ENCODE peak calls at places on chromosomes 1 and 21, in four cellular contexts. One of them, this sample, is unnamed.

GRCh38 chr1:227396539-227397355 is 78.5 kb upstream of the CDC42BPA start:
- DNase-seq in endothelial cell: no peak
- DNase-seq in HS-27A: peak
- DNase-seq in NCI-H2081: no peak
- DNase-seq in this sample: no peak

GRCh38 chr1:89911186-89911976 is 83.5 kb upstream of the ZNF326 start:
- DNase-seq in NCI-H2081: no peak
- DNase-seq in endothelial cell: no peak
- DNase-seq in HS-27A: peak
- DNase-seq in this sample: no peak

GRCh38 chr1:23824711-23825075 is 536 bp downstream of the HMGCL start:
- DNase-seq in NCI-H2081: no peak
- DNase-seq in HS-27A: no peak
- DNase-seq in endothelial cell: no peak
- DNase-seq in this sample: no peak

GRCh38 chr21:40466893-40467483 is 380.0 kb downstream of the DSCAM start:
- DNase-seq in NCI-H2081: no peak
- DNase-seq in endothelial cell: no peak
- DNase-seq in HS-27A: no peak
- DNase-seq in this sample: no peak

GRCh38 chr1:225819346-225820192 is 9.6 kb downstream of the EPHX1 start:
- DNase-seq in endothelial cell: no peak
- DNase-seq in NCI-H2081: no peak
- DNase-seq in HS-27A: no peak
- DNase-seq in this sample: no peak

GRCh38 chr1:65503427-65503826 is 83.0 kb downstream of the LEPR start:
- DNase-seq in HS-27A: no peak
- DNase-seq in NCI-H2081: no peak
- DNase-seq in endothelial cell: no peak
- DNase-seq in this sample: no peak

GRCh38 chr1:64410217-64410616 is 59.7 kb upstream of the CACHD1 start:
- DNase-seq in HS-27A: no peak
- DNase-seq in endothelial cell: no peak
- DNase-seq in NCI-H2081: no peak
- DNase-seq in this sample: no peak

GRCh38 chr1:26023826-26024225 is 2.3 kb downstream of the EXTL1 start:
- DNase-seq in NCI-H2081: no peak
- DNase-seq in endothelial cell: no peak
- DNase-seq in HS-27A: no peak
- DNase-seq in this sample: no peak

GRCh38 chr1:205739348-205740160 is 10.4 kb downstream of the NUCKS1 start:
- DNase-seq in HS-27A: no peak
- DNase-seq in endothelial cell: no peak
- DNase-seq in NCI-H2081: no peak
- DNase-seq in this sample: no peak

GRCh38 chr1:115433483-115433882 is 95.4 kb upstream of the NGF start:
- DNase-seq in NCI-H2081: no peak
- DNase-seq in HS-27A: no peak
- DNase-seq in endothelial cell: no peak
- DNase-seq in this sample: no peak

GRCh38 chr21:35045539-35046222 is 3.4 kb downstream of the RUNX1 start:
- DNase-seq in HS-27A: no peak
- DNase-seq in NCI-H2081: no peak
- DNase-seq in endothelial cell: no peak
- DNase-seq in this sample: no peak

GRCh38 chr1:21126324-21126723 is 50.4 kb downstream of the EIF4G3 start:
- DNase-seq in NCI-H2081: no peak
- DNase-seq in HS-27A: no peak
- DNase-seq in endothelial cell: no peak
- DNase-seq in this sample: peak

GRCh38 chr1:228003461-228004330 is 3.1 kb upstream of the WNT3A start:
- DNase-seq in HS-27A: no peak
- DNase-seq in endothelial cell: no peak
- DNase-seq in NCI-H2081: no peak
- DNase-seq in this sample: no peak

GRCh38 chr1:24283326-24284155 is 35.6 kb upstream of the GRHL3 start:
- DNase-seq in NCI-H2081: no peak
- DNase-seq in endothelial cell: no peak
- DNase-seq in HS-27A: peak
- DNase-seq in this sample: no peak

GRCh38 chr1:31626451-31627202 is 9.1 kb downstream of the HCRTR1 start:
- DNase-seq in NCI-H2081: no peak
- DNase-seq in HS-27A: no peak
- DNase-seq in endothelial cell: no peak
- DNase-seq in this sample: no peak

GRCh38 chr1:229003233-229004031 is 267.5 kb upstream of the RAB4A start:
- DNase-seq in endothelial cell: no peak
- DNase-seq in NCI-H2081: no peak
- DNase-seq in HS-27A: no peak
- DNase-seq in this sample: peak

GRCh38 chr1:68104155-68104554 is 53.7 kb upstream of the DIRAS3 start:
- DNase-seq in NCI-H2081: no peak
- DNase-seq in HS-27A: no peak
- DNase-seq in endothelial cell: no peak
- DNase-seq in this sample: no peak

GRCh38 chr1:6785318-6785712 is at the start of gene CAMTA1:
- DNase-seq in NCI-H2081: no peak
- DNase-seq in endothelial cell: no peak
- DNase-seq in HS-27A: no peak
- DNase-seq in this sample: no peak

GRCh38 chr1:168138134-168138533 is 1.4 kb upstream of the GPR161 start:
- DNase-seq in NCI-H2081: no peak
- DNase-seq in HS-27A: no peak
- DNase-seq in endothelial cell: no peak
- DNase-seq in this sample: no peak

GRCh38 chr21:45542667-45543370 is 579 bp upstream of the SLC19A1 start:
- DNase-seq in NCI-H2081: no peak
- DNase-seq in endothelial cell: peak
- DNase-seq in HS-27A: no peak
- DNase-seq in this sample: no peak

GRCh38 chr21:42853621-42854020 is 25.7 kb downstream of the WDR4 start:
- DNase-seq in NCI-H2081: no peak
- DNase-seq in HS-27A: no peak
- DNase-seq in endothelial cell: no peak
- DNase-seq in this sample: no peak

GRCh38 chr1:67489643-67490042 is 59.4 kb upstream of the SERBP1 start:
- DNase-seq in endothelial cell: no peak
- DNase-seq in HS-27A: no peak
- DNase-seq in NCI-H2081: no peak
- DNase-seq in this sample: no peak

GRCh38 chr1:54409156-54410142 is 3.3 kb upstream of the SSBP3 start:
- DNase-seq in NCI-H2081: no peak
- DNase-seq in endothelial cell: no peak
- DNase-seq in HS-27A: no peak
- DNase-seq in this sample: no peak

GRCh38 chr1:13450204-13450603 is 40.0 kb downstream of the PRAMEF20 start:
- DNase-seq in HS-27A: no peak
- DNase-seq in endothelial cell: no peak
- DNase-seq in NCI-H2081: no peak
- DNase-seq in this sample: no peak

GRCh38 chr1:31591425-31592093 is 15.2 kb downstream of the TINAGL1 start:
- DNase-seq in HS-27A: peak
- DNase-seq in NCI-H2081: no peak
- DNase-seq in endothelial cell: no peak
- DNase-seq in this sample: no peak

GRCh38 chr1:226663327-226663704 is 75.8 kb downstream of the ITPKB start:
- DNase-seq in endothelial cell: no peak
- DNase-seq in HS-27A: no peak
- DNase-seq in NCI-H2081: no peak
- DNase-seq in this sample: no peak

GRCh38 chr1:39732730-39733129 is 6.0 kb upstream of the PPIE start:
- DNase-seq in NCI-H2081: no peak
- DNase-seq in HS-27A: no peak
- DNase-seq in endothelial cell: no peak
- DNase-seq in this sample: no peak

This sample was measured in SHP77.